ENCODE peak calls at places on chromosomes 4 and X, in eight cellular contexts. One of them, this sample, is unnamed.

GRCh38 chr4:188941524-188942109 is 802.4 kb downstream of the TRIML1 start:
- DNase-seq in adrenal gland: no peak
- DNase-seq in GM23248: peak
- DNase-seq in tibial nerve: no peak
- DNase-seq in small intestine: no peak
- DNase-seq in left ventricle myocardium inferior: no peak
- DNase-seq in CD8-positive, alpha-beta T cell: no peak
- DNase-seq in pancreas: no peak
- DNase-seq in this sample: peak

GRCh38 chr4:47532658-47533057 is 47.6 kb downstream of the ATP10D start:
- DNase-seq in adrenal gland: no peak
- DNase-seq in GM23248: no peak
- DNase-seq in tibial nerve: no peak
- DNase-seq in small intestine: no peak
- DNase-seq in left ventricle myocardium inferior: no peak
- DNase-seq in CD8-positive, alpha-beta T cell: no peak
- DNase-seq in pancreas: no peak
- DNase-seq in this sample: no peak

GRCh38 chrX:1661048-1661921 is 46.4 kb downstream of the ASMT start:
- DNase-seq in adrenal gland: no peak
- DNase-seq in GM23248: no peak
- DNase-seq in tibial nerve: no peak
- DNase-seq in small intestine: peak
- DNase-seq in left ventricle myocardium inferior: peak
- DNase-seq in CD8-positive, alpha-beta T cell: peak
- DNase-seq in pancreas: no peak
- DNase-seq in this sample: no peak

GRCh38 chrX:78659955-78660354 is 827 bp upstream of the RTL3 start:
- DNase-seq in adrenal gland: no peak
- DNase-seq in GM23248: no peak
- DNase-seq in tibial nerve: no peak
- DNase-seq in small intestine: no peak
- DNase-seq in left ventricle myocardium inferior: no peak
- DNase-seq in CD8-positive, alpha-beta T cell: no peak
- DNase-seq in pancreas: no peak
- DNase-seq in this sample: no peak

GRCh38 chrX:54479471-54480122 is 16.4 kb downstream of the FGD1 start:
- DNase-seq in adrenal gland: no peak
- DNase-seq in GM23248: no peak
- DNase-seq in tibial nerve: no peak
- DNase-seq in small intestine: no peak
- DNase-seq in left ventricle myocardium inferior: no peak
- DNase-seq in CD8-positive, alpha-beta T cell: no peak
- DNase-seq in pancreas: no peak
- DNase-seq in this sample: no peak

GRCh38 chr4:39758176-39758575 is 60.2 kb downstream of the UBE2K start:
- DNase-seq in adrenal gland: no peak
- DNase-seq in GM23248: no peak
- DNase-seq in tibial nerve: no peak
- DNase-seq in small intestine: no peak
- DNase-seq in left ventricle myocardium inferior: no peak
- DNase-seq in CD8-positive, alpha-beta T cell: no peak
- DNase-seq in pancreas: no peak
- DNase-seq in this sample: no peak

GRCh38 chr4:30948653-30949052 is 228.5 kb downstream of the PCDH7 start:
- DNase-seq in adrenal gland: no peak
- DNase-seq in GM23248: no peak
- DNase-seq in tibial nerve: no peak
- DNase-seq in small intestine: no peak
- DNase-seq in left ventricle myocardium inferior: no peak
- DNase-seq in CD8-positive, alpha-beta T cell: no peak
- DNase-seq in pancreas: no peak
- DNase-seq in this sample: no peak

GRCh38 chr4:25903905-25904747 is 9.9 kb upstream of the SMIM20 start:
- DNase-seq in adrenal gland: no peak
- DNase-seq in GM23248: peak
- DNase-seq in tibial nerve: no peak
- DNase-seq in small intestine: no peak
- DNase-seq in left ventricle myocardium inferior: no peak
- DNase-seq in CD8-positive, alpha-beta T cell: no peak
- DNase-seq in pancreas: no peak
- DNase-seq in this sample: no peak

GRCh38 chr4:73707269-73707875 is 33.0 kb upstream of the CXCL8 start:
- DNase-seq in adrenal gland: no peak
- DNase-seq in GM23248: no peak
- DNase-seq in tibial nerve: no peak
- DNase-seq in small intestine: no peak
- DNase-seq in left ventricle myocardium inferior: no peak
- DNase-seq in CD8-positive, alpha-beta T cell: no peak
- DNase-seq in pancreas: no peak
- DNase-seq in this sample: no peak

GRCh38 chrX:119981286-119982070 is 37.9 kb upstream of the NKAP start:
- DNase-seq in adrenal gland: no peak
- DNase-seq in GM23248: peak
- DNase-seq in tibial nerve: no peak
- DNase-seq in small intestine: peak
- DNase-seq in left ventricle myocardium inferior: no peak
- DNase-seq in CD8-positive, alpha-beta T cell: no peak
- DNase-seq in pancreas: peak
- DNase-seq in this sample: no peak

GRCh38 chr4:156764145-156764544 is 207.5 kb downstream of the PDGFC start:
- DNase-seq in adrenal gland: no peak
- DNase-seq in GM23248: peak
- DNase-seq in tibial nerve: no peak
- DNase-seq in small intestine: no peak
- DNase-seq in left ventricle myocardium inferior: no peak
- DNase-seq in CD8-positive, alpha-beta T cell: no peak
- DNase-seq in pancreas: no peak
- DNase-seq in this sample: no peak

GRCh38 chr4:24070117-24070516 is 180.3 kb upstream of the PPARGC1A start:
- DNase-seq in adrenal gland: no peak
- DNase-seq in GM23248: peak
- DNase-seq in tibial nerve: no peak
- DNase-seq in small intestine: no peak
- DNase-seq in left ventricle myocardium inferior: no peak
- DNase-seq in CD8-positive, alpha-beta T cell: no peak
- DNase-seq in pancreas: no peak
- DNase-seq in this sample: peak

GRCh38 chr4:107691378-107691777 is 28.7 kb downstream of the PAPSS1 start:
- DNase-seq in adrenal gland: no peak
- DNase-seq in GM23248: no peak
- DNase-seq in tibial nerve: no peak
- DNase-seq in small intestine: peak
- DNase-seq in left ventricle myocardium inferior: no peak
- DNase-seq in CD8-positive, alpha-beta T cell: no peak
- DNase-seq in pancreas: no peak
- DNase-seq in this sample: no peak

GRCh38 chrX:24169211-24169610 is 19.7 kb downstream of the ZFX start:
- DNase-seq in adrenal gland: no peak
- DNase-seq in GM23248: peak
- DNase-seq in tibial nerve: no peak
- DNase-seq in small intestine: no peak
- DNase-seq in left ventricle myocardium inferior: no peak
- DNase-seq in CD8-positive, alpha-beta T cell: no peak
- DNase-seq in pancreas: no peak
- DNase-seq in this sample: no peak

GRCh38 chrX:152177497-152178269 is 39.3 kb upstream of the MAGEA10 start:
- DNase-seq in adrenal gland: no peak
- DNase-seq in GM23248: peak
- DNase-seq in tibial nerve: no peak
- DNase-seq in small intestine: no peak
- DNase-seq in left ventricle myocardium inferior: no peak
- DNase-seq in CD8-positive, alpha-beta T cell: no peak
- DNase-seq in pancreas: no peak
- DNase-seq in this sample: no peak

GRCh38 chr4:7018281-7018680 is 24.9 kb upstream of the TADA2B start:
- DNase-seq in adrenal gland: no peak
- DNase-seq in GM23248: no peak
- DNase-seq in tibial nerve: no peak
- DNase-seq in small intestine: no peak
- DNase-seq in left ventricle myocardium inferior: no peak
- DNase-seq in CD8-positive, alpha-beta T cell: no peak
- DNase-seq in pancreas: no peak
- DNase-seq in this sample: no peak

GRCh38 chr4:7016086-7016485 is 27.1 kb upstream of the TADA2B start:
- DNase-seq in adrenal gland: no peak
- DNase-seq in GM23248: no peak
- DNase-seq in tibial nerve: no peak
- DNase-seq in small intestine: no peak
- DNase-seq in left ventricle myocardium inferior: no peak
- DNase-seq in CD8-positive, alpha-beta T cell: no peak
- DNase-seq in pancreas: no peak
- DNase-seq in this sample: no peak

GRCh38 chr4:7016512-7016911 is 26.7 kb upstream of the TADA2B start:
- DNase-seq in adrenal gland: no peak
- DNase-seq in GM23248: no peak
- DNase-seq in tibial nerve: no peak
- DNase-seq in small intestine: no peak
- DNase-seq in left ventricle myocardium inferior: no peak
- DNase-seq in CD8-positive, alpha-beta T cell: no peak
- DNase-seq in pancreas: no peak
- DNase-seq in this sample: no peak

GRCh38 chr4:7019367-7019766 is 23.8 kb upstream of the TADA2B start:
- DNase-seq in adrenal gland: no peak
- DNase-seq in GM23248: no peak
- DNase-seq in tibial nerve: no peak
- DNase-seq in small intestine: no peak
- DNase-seq in left ventricle myocardium inferior: no peak
- DNase-seq in CD8-positive, alpha-beta T cell: no peak
- DNase-seq in pancreas: no peak
- DNase-seq in this sample: no peak

DNA sequence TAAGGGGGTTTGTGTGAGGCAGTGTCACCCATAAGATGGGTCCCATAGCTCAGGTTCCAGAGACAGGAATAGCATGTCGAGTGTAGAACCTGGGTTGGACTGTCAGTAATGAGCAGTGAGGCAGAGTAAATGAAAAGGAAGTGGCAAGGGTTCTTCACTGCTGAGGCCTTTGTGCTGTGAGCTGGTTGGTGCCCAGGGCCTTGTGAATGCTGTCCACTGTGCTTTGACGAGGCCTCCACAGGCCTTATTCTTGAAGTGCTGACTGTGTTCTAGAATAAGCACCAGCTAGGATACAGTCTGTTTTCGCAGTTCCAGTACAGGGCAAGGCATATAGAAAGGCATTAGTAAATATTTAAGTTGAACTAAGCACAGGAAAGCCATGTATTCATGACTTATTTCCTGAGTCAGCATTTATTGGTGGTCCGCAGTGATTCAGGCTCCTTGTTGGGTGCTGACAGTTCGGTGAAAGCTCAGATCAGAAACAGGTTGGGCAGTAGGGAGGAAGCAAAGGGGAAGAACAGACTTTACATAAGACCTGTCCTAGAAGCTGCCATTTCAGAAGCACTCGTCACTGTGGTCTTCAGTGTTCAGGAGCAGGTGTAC is 25.6 kb upstream of the TADA2B start:
- DNase-seq in adrenal gland: no peak
- DNase-seq in GM23248: no peak
- DNase-seq in tibial nerve: no peak
- DNase-seq in small intestine: no peak
- DNase-seq in left ventricle myocardium inferior: no peak
- DNase-seq in CD8-positive, alpha-beta T cell: no peak
- DNase-seq in pancreas: no peak
- DNase-seq in this sample: no peak
- H3K27ac ChIP-seq in adrenal gland: no peak
- H3K27ac ChIP-seq in GM23248: no peak
- H3K27ac ChIP-seq in tibial nerve: no peak
- H3K27ac ChIP-seq in small intestine: no peak
- H3K27ac ChIP-seq in left ventricle myocardium inferior: no peak
- H3K27ac ChIP-seq in CD8-positive, alpha-beta T cell: no peak
- H3K27ac ChIP-seq in pancreas: no peak
- H3K27ac ChIP-seq in this sample: no peak

GRCh38 chrX:110228453-110228852 is 89.4 kb downstream of the AMMECR1 start:
- DNase-seq in adrenal gland: no peak
- DNase-seq in GM23248: no peak
- DNase-seq in tibial nerve: no peak
- DNase-seq in small intestine: no peak
- DNase-seq in left ventricle myocardium inferior: no peak
- DNase-seq in CD8-positive, alpha-beta T cell: no peak
- DNase-seq in pancreas: no peak
- DNase-seq in this sample: no peak
- H3K27ac ChIP-seq in adrenal gland: no peak
- H3K27ac ChIP-seq in GM23248: no peak
- H3K27ac ChIP-seq in tibial nerve: no peak
- H3K27ac ChIP-seq in small intestine: no peak
- H3K27ac ChIP-seq in left ventricle myocardium inferior: no peak
- H3K27ac ChIP-seq in CD8-positive, alpha-beta T cell: no peak
- H3K27ac ChIP-seq in pancreas: no peak
- H3K27ac ChIP-seq in this sample: no peak

GRCh38 chr4:137278431-137278830 is 253.9 kb downstream of the PCDH18 start:
- DNase-seq in adrenal gland: no peak
- DNase-seq in GM23248: no peak
- DNase-seq in tibial nerve: no peak
- DNase-seq in small intestine: no peak
- DNase-seq in left ventricle myocardium inferior: no peak
- DNase-seq in CD8-positive, alpha-beta T cell: no peak
- DNase-seq in pancreas: no peak
- DNase-seq in this sample: no peak

DNA sequence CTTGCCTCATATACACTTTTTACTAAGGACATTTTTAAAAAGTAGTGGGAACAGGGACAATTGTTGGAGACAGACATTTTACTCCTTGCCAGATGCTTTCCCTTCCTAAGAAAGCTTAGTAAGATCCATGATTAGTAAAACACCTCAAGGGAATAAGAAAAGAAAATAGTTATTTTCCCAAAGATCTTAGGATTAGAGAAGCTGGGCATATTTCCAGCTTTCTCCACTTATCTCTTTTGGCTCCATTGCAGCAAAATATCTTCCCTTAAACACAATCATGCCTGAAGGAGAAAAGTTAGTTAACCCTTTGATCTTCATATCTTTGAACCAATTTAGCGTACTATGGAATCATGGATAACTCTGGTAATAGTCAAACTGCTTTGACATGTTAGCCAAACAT is 257.9 kb downstream of the PCDH18 start:
- DNase-seq in adrenal gland: no peak
- DNase-seq in GM23248: peak
- DNase-seq in tibial nerve: no peak
- DNase-seq in small intestine: no peak
- DNase-seq in left ventricle myocardium inferior: no peak
- DNase-seq in CD8-positive, alpha-beta T cell: no peak
- DNase-seq in pancreas: no peak
- DNase-seq in this sample: no peak
- H3K27ac ChIP-seq in adrenal gland: no peak
- H3K27ac ChIP-seq in GM23248: no peak
- H3K27ac ChIP-seq in tibial nerve: no peak
- H3K27ac ChIP-seq in small intestine: no peak
- H3K27ac ChIP-seq in left ventricle myocardium inferior: peak
- H3K27ac ChIP-seq in CD8-positive, alpha-beta T cell: no peak
- H3K27ac ChIP-seq in pancreas: no peak
- H3K27ac ChIP-seq in this sample: no peak

DNA sequence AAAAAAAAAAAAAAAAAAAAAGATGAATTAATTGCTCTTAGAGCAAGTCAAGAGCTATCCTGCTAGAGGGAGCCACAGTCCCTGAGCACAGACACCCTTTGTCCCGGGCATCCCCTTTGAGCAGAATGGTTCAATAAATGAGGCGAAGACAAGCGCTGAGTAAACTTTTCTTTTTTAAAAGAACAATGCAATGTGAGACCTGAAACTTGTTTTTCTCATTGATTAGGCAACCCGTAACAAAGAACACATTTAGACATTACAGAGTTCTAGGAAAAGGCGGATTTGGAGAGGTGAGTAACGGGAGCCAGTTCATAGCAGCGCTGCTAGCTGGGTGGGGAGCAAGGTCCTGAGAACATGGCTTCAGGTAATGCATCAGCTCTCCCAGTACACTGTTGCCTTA is 46.1 kb downstream of the GRK4 start:
- DNase-seq in adrenal gland: no peak
- DNase-seq in GM23248: peak
- DNase-seq in tibial nerve: no peak
- DNase-seq in small intestine: peak
- DNase-seq in left ventricle myocardium inferior: no peak
- DNase-seq in CD8-positive, alpha-beta T cell: no peak
- DNase-seq in pancreas: no peak
- DNase-seq in this sample: no peak
- H3K27ac ChIP-seq in adrenal gland: no peak
- H3K27ac ChIP-seq in GM23248: no peak
- H3K27ac ChIP-seq in tibial nerve: no peak
- H3K27ac ChIP-seq in small intestine: no peak
- H3K27ac ChIP-seq in left ventricle myocardium inferior: no peak
- H3K27ac ChIP-seq in CD8-positive, alpha-beta T cell: no peak
- H3K27ac ChIP-seq in pancreas: no peak
- H3K27ac ChIP-seq in this sample: no peak

This sample was measured in AG04450.